ENCODE peak calls at places on chromosome 3, in ten cellular contexts. N, E, C, I, S, A, D, H, J and F are unnamed samples.

GRCh38 chr3:114221165-114221880 is 16.1 kb downstream of the ZNF80 start:
- DNase-seq in S (no peak), J (no peak), H (no peak), N (no peak), C (peak; percentile 47), I (no peak), E (no peak), D (peak; percentile 17), A (no peak), F (no peak)

GRCh38 chr3:55486101-55486856 is 827 bp downstream of the WNT5A start:
- DNase-seq in S (no peak), N (peak; percentile 75), C (no peak), H (no peak), A (peak; percentile 79), I (peak; percentile 68), D (peak; percentile 91), J (no peak), E (peak; percentile 91), F (no peak)

GRCh38 chr3:172522871-172523818 is at the start of gene TNFSF10:
- DNase-seq in H (no peak), E (no peak), S (no peak), N (peak; percentile 39), A (no peak), J (no peak), I (peak; percentile 52), C (peak; percentile 85), D (no peak), F (peak; percentile 78)

GRCh38 chr3:16494906-16495580 is 18.5 kb downstream of the RFTN1 start:
- DNase-seq in S (no peak), E (peak; percentile 80), D (no peak), J (no peak), N (no peak), A (no peak), I (no peak), H (no peak), C (no peak), F (no peak)

GRCh38 chr3:71035314-71035713 is 548.2 kb downstream of the FOXP1 start:
- DNase-seq in N (no peak), H (no peak), D (peak; percentile 85), A (no peak), E (peak; percentile 89), J (peak; percentile 45), I (no peak), S (no peak), C (no peak), F (no peak)

GRCh38 chr3:27423463-27423862 is 54.3 kb upstream of the NEK10 start:
- DNase-seq in A (no peak), S (no peak), C (no peak), I (no peak), D (peak; percentile 70), J (peak; percentile 10), H (peak; percentile 51), E (peak; percentile 80), N (no peak), F (no peak)

GRCh38 chr3:45011756-45012441 is 14.2 kb upstream of the CLEC3B start:
- DNase-seq in C (no peak), A (no peak), I (peak; percentile 77), H (no peak), D (peak; percentile 94), N (peak; percentile 71), S (no peak), J (peak; percentile 80), E (peak; percentile 98), F (peak; percentile 88)

GRCh38 chr3:58356054-58356453 is 23.4 kb downstream of the PXK start:
- DNase-seq in J (no peak), A (no peak), I (no peak), H (no peak), N (no peak), D (no peak), E (peak; percentile 18), S (no peak), C (no peak), F (no peak)

GRCh38 chr3:131091768-131092167 is 65.1 kb downstream of the NEK11 start:
- DNase-seq in S (no peak), C (no peak), D (no peak), A (no peak), E (peak; percentile 40), N (no peak), J (no peak), I (no peak), H (no peak), F (no peak)

GRCh38 chr3:98777286-98777685 is 14.1 kb downstream of the ST3GAL6 start:
- DNase-seq in E (no peak), I (no peak), H (no peak), J (no peak), N (no peak), A (no peak), C (no peak), S (no peak), D (no peak), F (no peak)

GRCh38 chr3:136038668-136039067 is 73.1 kb downstream of the PPP2R3A start:
- DNase-seq in J (no peak), I (no peak), H (no peak), N (no peak), S (no peak), C (no peak), D (no peak), E (no peak), A (no peak), F (no peak)

GRCh38 chr3:37194533-37194932 is 20.2 kb upstream of the LRRFIP2 start:
- DNase-seq in H (no peak), N (no peak), S (no peak), J (no peak), E (no peak), I (no peak), C (no peak), D (no peak), A (no peak), F (no peak)

GRCh38 chr3:118077332-118077731 is 957.3 kb downstream of the IGSF11 start:
- DNase-seq in D (no peak), S (no peak), E (no peak), H (no peak), A (no peak), J (no peak), C (no peak), I (no peak), N (no peak), F (no peak)

GRCh38 chr3:26921054-26921453 is 298.5 kb downstream of the LRRC3B start:
- DNase-seq in C (no peak), N (no peak), A (no peak), D (no peak), I (no peak), J (no peak), H (no peak), S (no peak), E (no peak), F (no peak)

GRCh38 chr3:11371758-11372157 is 99.6 kb downstream of the ATG7 start:
- DNase-seq in A (no peak), H (no peak), C (no peak), S (no peak), E (no peak), I (no peak), N (no peak), D (no peak), J (no peak), F (no peak)

GRCh38 chr3:148178508-148178907 is 519.2 kb upstream of the AGTR1 start:
- DNase-seq in I (no peak), S (no peak), D (peak; percentile 10), J (no peak), A (no peak), E (no peak), H (no peak), C (no peak), N (no peak), F (no peak)

GRCh38 chr3:172043233-172043632 is 3.9 kb downstream of the FNDC3B start:
- DNase-seq in I (no peak), N (no peak), S (no peak), C (no peak), E (no peak), D (no peak), H (no peak), A (no peak), J (no peak), F (no peak)

GRCh38 chr3:151925419-151925818 is 52.0 kb downstream of the SUCNR1 start:
- DNase-seq in H (no peak), D (no peak), E (no peak), I (no peak), S (no peak), J (no peak), N (no peak), A (no peak), C (no peak), F (no peak)